ENCODE peak calls at places on chromosomes 7 and 10, in eight cellular contexts. R is HEK293T; B is NCI-H460; S is hepatocyte; Z is cardiac fibroblast; O is T-cell; A is activated gamma-delta T cell treated with anti-CD3 and anti-CD28 coated beads, Interleukin-2, amount 50 U/mL, for 16 hours; F is hypothalamus. L is an unnamed sample.

GRCh38 chr7:130622866-130623265 is 45.7 kb downstream of the COPG2 start:
- DNase-seq in R (no peak), B (no peak), S (no peak), Z (no peak), O (no peak), A (no peak), F (no peak), L (no peak)

GRCh38 chr10:12844796-12845524 is 156.6 kb downstream of the CCDC3 start:
- DNase-seq in R (no peak), B (peak; percentile 4), S (peak; percentile 82), Z (peak; percentile 95), O (no peak), A (no peak), F (no peak), L (no peak)

GRCh38 chr7:84837405-84837804 is 349.5 kb downstream of the SEMA3D start:
- DNase-seq in R (no peak), B (no peak), S (no peak), Z (no peak), O (no peak), A (no peak), F (no peak), L (no peak)

GRCh38 chr10:49592726-49593563 is 17.2 kb upstream of the SLC18A3 start:
- DNase-seq in R (peak; percentile 74), B (peak; percentile 67), S (peak; percentile 80), Z (peak; percentile 68), O (peak; percentile 42), A (peak; percentile 33), F (no peak), L (peak; percentile 74)

GRCh38 chr10:45000138-45000763 is 472 bp upstream of the ZNF22 start:
- DNase-seq in R (no peak), B (no peak), S (no peak), Z (peak; percentile 93), O (no peak), A (no peak), F (no peak), L (no peak)

GRCh38 chr7:106717997-106718871 is 57.3 kb upstream of the CCDC71L start:
- DNase-seq in R (no peak), B (peak; percentile 75), S (peak; percentile 77), Z (peak; percentile 97), O (peak; percentile 4), A (peak; percentile 63), F (no peak), L (peak; percentile 91)

GRCh38 chr10:42523098-42523497 is 115.3 kb downstream of the ZNF33B start:
- DNase-seq in R (no peak), B (no peak), S (no peak), Z (no peak), O (no peak), A (no peak), F (no peak), L (no peak)

GRCh38 chr10:123999956-124000615 is 93.3 kb downstream of the CHST15 start:
- DNase-seq in R (no peak), B (no peak), S (no peak), Z (no peak), O (no peak), A (no peak), F (no peak), L (no peak)

GRCh38 chr10:95183451-95184230 is 10.4 kb upstream of the ACSM6 start:
- DNase-seq in R (peak; percentile 95), B (peak; percentile 84), S (peak; percentile 93), Z (peak; percentile 85), O (peak; percentile 10), A (peak; percentile 60), F (peak; percentile 43), L (peak; percentile 73)

GRCh38 chr10:103491729-103492364 is 1.7 kb upstream of the NEURL1 start:
- DNase-seq in R (no peak), B (peak; percentile 16), S (peak; percentile 88), Z (peak; percentile 90), O (no peak), A (no peak), F (no peak), L (no peak)

GRCh38 chr7:89311886-89312285 is 516.3 kb upstream of the TEX47 start:
- DNase-seq in R (no peak), B (no peak), S (no peak), Z (no peak), O (no peak), A (no peak), F (no peak), L (no peak)

GRCh38 chr10:126222736-126223511 is 165.4 kb downstream of the ADAM12 start:
- DNase-seq in R (no peak), B (no peak), S (no peak), Z (peak; percentile 72), O (no peak), A (no peak), F (no peak), L (no peak)

GRCh38 chr7:150941983-150942590 is 36.0 kb downstream of the KCNH2 start:
- DNase-seq in R (no peak), B (no peak), S (peak; percentile 5), Z (peak; percentile 7), O (peak; percentile 35), A (no peak), F (no peak), L (no peak)

GRCh38 chr7:130887182-130888016 is 153.4 kb upstream of the KLF14 start:
- DNase-seq in R (no peak), B (no peak), S (no peak), Z (peak; percentile 65), O (no peak), A (no peak), F (no peak), L (no peak)

GRCh38 chr7:34073676-34074075 is 168.3 kb downstream of the BMPER start:
- DNase-seq in R (no peak), B (no peak), S (no peak), Z (peak; percentile 60), O (no peak), A (no peak), F (no peak), L (no peak)

GRCh38 chr7:156929789-156930539 is 19.5 kb upstream of the NOM1 start:
- DNase-seq in R (no peak), B (no peak), S (no peak), Z (no peak), O (no peak), A (no peak), F (no peak), L (no peak)

GRCh38 chr7:54802114-54802513 is 43.1 kb upstream of the SEC61G start:
- DNase-seq in R (no peak), B (no peak), S (no peak), Z (no peak), O (no peak), A (no peak), F (no peak), L (no peak)

GRCh38 chr7:138625849-138626230 is 75.3 kb downstream of the SVOPL start:
- DNase-seq in R (no peak), B (no peak), S (no peak), Z (no peak), O (no peak), A (no peak), F (no peak), L (no peak)

GRCh38 chr7:114921636-114922150 is at the start of gene MDFIC:
- DNase-seq in R (peak; percentile 42), B (no peak), S (peak; percentile 10), Z (no peak), O (no peak), A (no peak), F (no peak), L (peak; percentile 70)

GRCh38 chr7:18520450-18521235 is 25.1 kb downstream of the HDAC9 start:
- DNase-seq in R (no peak), B (no peak), S (no peak), Z (peak; percentile 48), O (no peak), A (no peak), F (no peak), L (no peak)

GRCh38 chr10:60732240-60733188 is 45.8 kb upstream of the CDK1 start:
- DNase-seq in R (peak; percentile 35), B (no peak), S (peak; percentile 49), Z (no peak), O (peak; percentile 36), A (no peak), F (no peak), L (no peak)

GRCh38 chr7:110909102-110909501 is 181.8 kb upstream of the LRRN3 start:
- DNase-seq in R (no peak), B (no peak), S (no peak), Z (no peak), O (no peak), A (no peak), F (no peak), L (no peak)

GRCh38 chr7:27873006-27873295 is 133.0 kb downstream of the TAX1BP1 start:
- DNase-seq in R (no peak), B (no peak), S (peak; percentile 9), Z (no peak), O (no peak), A (no peak), F (no peak), L (no peak)

GRCh38 chr7:122766593-122766992 is 63.9 kb upstream of the RNF148 start:
- DNase-seq in R (no peak), B (no peak), S (no peak), Z (no peak), O (no peak), A (no peak), F (no peak), L (no peak)

GRCh38 chr7:45430397-45430796 is 143.8 kb upstream of the ADCY1 start:
- DNase-seq in R (no peak), B (no peak), S (no peak), Z (no peak), O (no peak), A (no peak), F (no peak), L (no peak)

GRCh38 chr10:50517626-50518025 is 106.1 kb downstream of the SGMS1 start:
- DNase-seq in R (no peak), B (no peak), S (no peak), Z (no peak), O (no peak), A (no peak), F (no peak), L (no peak)